ENCODE peak calls at places on chromosomes 5 and 9, in six cellular contexts. S, G, D, A, U and K are unnamed samples.

GRCh38 chr5:98994636-98995035 is 65.8 kb upstream of the CHD1 start:
- DNase-seq in S (no peak), G (no peak), D (no peak), A (no peak), U (no peak), K (no peak)

GRCh38 chr5:43294226-43294625 is 19.0 kb downstream of the HMGCS1 start:
- DNase-seq in S (no peak), G (no peak), D (no peak), A (no peak), U (no peak), K (no peak)

GRCh38 chr9:108439967-108440366 is 415.8 kb downstream of the ACTL7B start:
- DNase-seq in S (no peak), G (no peak), D (no peak), A (no peak), U (no peak), K (no peak)

GRCh38 chr5:71957431-71957934 is 149.8 kb upstream of the MAP1B start:
- DNase-seq in S (no peak), G (no peak), D (peak; percentile 42), A (no peak), U (no peak), K (peak; percentile 78)

GRCh38 chr5:158992104-158992740 is 107.5 kb downstream of the EBF1 start:
- DNase-seq in S (no peak), G (no peak), D (no peak), A (no peak), U (no peak), K (no peak)

GRCh38 chr5:68028131-68028727 is 187.3 kb upstream of the PIK3R1 start:
- DNase-seq in S (no peak), G (no peak), D (no peak), A (no peak), U (no peak), K (no peak)

GRCh38 chr5:86977185-86977584 is 290.5 kb upstream of the RASA1 start:
- DNase-seq in S (no peak), G (no peak), D (no peak), A (no peak), U (no peak), K (no peak)

GRCh38 chr9:111474385-111474784 is 9.8 kb downstream of the ECPAS start:
- DNase-seq in S (no peak), G (no peak), D (no peak), A (no peak), U (no peak), K (no peak)

GRCh38 chr5:5363045-5363444 is 59.4 kb upstream of the ICE1 start:
- DNase-seq in S (no peak), G (no peak), D (no peak), A (no peak), U (no peak), K (no peak)

GRCh38 chr5:73629456-73629855 is 3.5 kb downstream of the ARHGEF28 start:
- DNase-seq in S (no peak), G (no peak), D (no peak), A (no peak), U (no peak), K (no peak)

GRCh38 chr5:56011835-56012234 is 17.1 kb upstream of the IL6ST start:
- DNase-seq in S (no peak), G (no peak), D (no peak), A (no peak), U (no peak), K (no peak)

GRCh38 chr5:139633295-139634027 is 14.7 kb upstream of the CXXC5 start:
- DNase-seq in S (peak; percentile 72), G (peak; percentile 74), D (peak; percentile 54), A (peak; percentile 81), U (peak; percentile 79), K (peak; percentile 92)

GRCh38 chr5:169258372-169259000 is 42.5 kb downstream of the SLIT3 start:
- DNase-seq in S (no peak), G (no peak), D (no peak), A (no peak), U (no peak), K (no peak)

GRCh38 chr5:122252319-122252718 is 59.7 kb upstream of the SNCAIP start:
- DNase-seq in S (no peak), G (no peak), D (peak; percentile 15), A (no peak), U (no peak), K (no peak)

GRCh38 chr9:136547508-136548215 is 1.8 kb upstream of the NOTCH1 start:
- DNase-seq in S (no peak), G (no peak), D (no peak), A (no peak), U (no peak), K (no peak)

GRCh38 chr9:137505421-137506140 is 44.6 kb downstream of the PNPLA7 start:
- DNase-seq in S (no peak), G (no peak), D (no peak), A (no peak), U (no peak), K (no peak)

GRCh38 chr5:102277059-102277621 is 18.9 kb downstream of the SLCO4C1 start:
- DNase-seq in S (no peak), G (no peak), D (no peak), A (no peak), U (no peak), K (no peak)

GRCh38 chr5:131209175-131209505 is 38.4 kb downstream of the LYRM7 start:
- DNase-seq in S (no peak), G (no peak), D (no peak), A (no peak), U (no peak), K (no peak)

GRCh38 chr5:1282139-1282992 is 12.5 kb downstream of the TERT start:
- DNase-seq in S (no peak), G (peak; percentile 43), D (peak; percentile 83), A (no peak), U (peak; percentile 46), K (no peak)

GRCh38 chr5:108634951-108635288 is 112.8 kb upstream of the FER start:
- DNase-seq in S (no peak), G (no peak), D (no peak), A (no peak), U (no peak), K (no peak)

GRCh38 chr5:502325-503079 is 21.7 kb downstream of the SLC9A3 start:
- DNase-seq in S (no peak), G (peak; percentile 65), D (no peak), A (no peak), U (no peak), K (no peak)

GRCh38 chr5:84403773-84404172 is 19.1 kb upstream of the EDIL3 start:
- DNase-seq in S (no peak), G (no peak), D (no peak), A (no peak), U (no peak), K (no peak)

GRCh38 chr5:157267766-157268480 is 2.0 kb downstream of the CYFIP2 start:
- DNase-seq in S (no peak), G (no peak), D (no peak), A (no peak), U (no peak), K (no peak)

GRCh38 chr5:66595877-66596790 is at the start of gene MAST4:
- DNase-seq in S (peak; percentile 90), G (peak; percentile 92), D (peak; percentile 95), A (peak; percentile 94), U (peak; percentile 94), K (no peak)

GRCh38 chr5:1161832-1162229 is 39.6 kb upstream of the SLC6A19 start:
- DNase-seq in S (no peak), G (no peak), D (peak; percentile 84), A (peak; percentile 83), U (no peak), K (no peak)

GRCh38 chr5:151340004-151340403 is 7.4 kb downstream of the SLC36A2 start:
- DNase-seq in S (no peak), G (no peak), D (no peak), A (no peak), U (no peak), K (no peak)

GRCh38 chr5:78550891-78551290 is 97.7 kb downstream of the LHFPL2 start:
- DNase-seq in S (no peak), G (no peak), D (no peak), A (no peak), U (no peak), K (no peak)

GRCh38 chr5:80243567-80243966 is 12.3 kb downstream of the SERINC5 start:
- DNase-seq in S (no peak), G (no peak), D (no peak), A (no peak), U (no peak), K (no peak)
- H3K4me1 ChIP-seq in S (peaks cover 6% of the 10 kb centered on the region), G (peaks cover 27% of the 10 kb centered on the region), D (peaks cover 15% of the 10 kb centered on the region), A (peaks cover 49% of the 10 kb centered on the region), U (peaks cover 13% of the 10 kb centered on the region), K (peaks cover 51% of the 10 kb centered on the region)

GRCh38 chr5:133365326-133365725 is 247.0 kb downstream of the FSTL4 start:
- DNase-seq in S (no peak), G (peak; percentile 25), D (no peak), A (no peak), U (no peak), K (no peak)
- TF ChIP-seq CTCF in S (no peak), G (peak; percentile 67), D (peak; percentile 27), A (peak; percentile 31), U (no peak), K (no peak)

DNA sequence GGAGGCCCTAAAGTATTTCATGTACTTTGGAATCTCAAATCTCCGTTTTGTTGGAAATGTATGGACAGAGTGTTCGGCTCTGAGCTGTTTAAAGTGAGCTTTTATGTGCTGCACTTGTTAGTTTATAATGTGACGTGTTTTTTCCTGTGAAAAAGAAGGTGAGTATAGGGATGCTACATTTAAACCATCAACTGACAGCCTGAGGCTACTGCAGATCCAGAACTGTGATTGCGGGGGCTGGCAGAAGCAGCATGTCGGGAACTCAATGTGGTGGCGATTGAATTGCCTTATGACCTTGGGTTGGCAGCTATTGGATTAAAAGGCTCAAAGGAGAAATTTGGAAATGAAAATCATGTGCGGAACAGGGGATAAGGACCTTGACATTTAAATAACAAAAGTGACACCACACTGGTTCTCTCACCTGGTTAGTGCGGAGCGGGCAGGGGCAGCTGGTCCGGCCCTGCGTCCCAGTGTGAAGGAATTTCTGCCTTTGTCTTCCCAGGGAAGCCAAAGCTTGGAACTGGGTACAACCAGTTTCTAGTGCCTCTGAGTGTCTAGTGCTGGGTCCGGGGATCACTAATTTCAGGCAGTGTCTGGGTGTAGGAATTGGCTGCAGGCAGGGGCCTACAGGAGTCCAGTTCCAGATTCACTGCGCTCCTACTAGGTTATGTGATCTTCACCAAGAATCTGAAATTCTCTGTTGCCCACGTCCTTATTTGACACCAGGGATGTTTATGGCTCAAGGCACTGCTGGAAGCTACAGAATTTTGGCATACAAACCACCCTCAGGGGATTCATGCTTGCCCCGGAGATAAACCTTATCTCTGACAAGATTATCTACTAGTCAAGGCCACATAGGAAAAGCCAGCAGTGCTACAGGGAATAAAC is 120.7 kb upstream of the ERCC6L2 start:
- DNase-seq in S (no peak), G (peak; percentile 37), D (no peak), A (no peak), U (no peak), K (no peak)
- H3K4me1 ChIP-seq in S (no peaks in the 10 kb centered on the region), G (peaks cover 31% of the 10 kb centered on the region), D (no peaks in the 10 kb centered on the region), A (peaks cover 3% of the 10 kb centered on the region), U (no peaks in the 10 kb centered on the region), K (peaks cover 44% of the 10 kb centered on the region)

GRCh38 chr9:126292736-126293521 is 33.7 kb upstream of the MVB12B start:
- DNase-seq in S (no peak), G (no peak), D (no peak), A (no peak), U (no peak), K (no peak)

GRCh38 chr9:126294331-126295081 is 32.1 kb upstream of the MVB12B start:
- DNase-seq in S (no peak), G (no peak), D (no peak), A (no peak), U (no peak), K (no peak)

GRCh38 chr9:126295082-126295477 is 31.5 kb upstream of the MVB12B start:
- DNase-seq in S (no peak), G (no peak), D (no peak), A (no peak), U (no peak), K (no peak)

GRCh38 chr9:126291925-126292324 is 34.7 kb upstream of the MVB12B start:
- DNase-seq in S (no peak), G (no peak), D (no peak), A (no peak), U (no peak), K (no peak)

GRCh38 chr9:126293522-126293889 is 33.1 kb upstream of the MVB12B start:
- DNase-seq in S (no peak), G (peak; percentile 35), D (no peak), A (no peak), U (no peak), K (no peak)
- TF ChIP-seq CTCF in S (no peak), G (peak; percentile 48), D (no peak), A (no peak), U (no peak), K (no peak)